ENCODE peak calls at places on chromosomes 16 and 17, in ten cellular contexts. Q is stimulated activated CD4-positive, alpha-beta T cell treated with anti-CD3 and anti-CD28 coated beads, TNF-alpha, amount 100 ng/mL, for 24 hours; C is uterus; M is NCI-H524 treated with DMSO at 0.1 percent for 48 hours; W is fibroblast of mammary gland; X is HFFc6; J is GM23248; Z is Calu3; U is BE2C; I is T-helper 2 cell. R is an unnamed sample.

GRCh38 chr16:50578147-50578546 is 30.0 kb downstream of the NKD1 start:
- DNase-seq in Q (no peak), C (no peak), M (no peak), W (no peak), X (no peak), J (no peak), Z (no peak), U (no peak), I (no peak), R (no peak)

GRCh38 chr17:69575346-69575761 is 160.9 kb downstream of the MAP2K6 start:
- DNase-seq in Q (no peak), C (no peak), M (no peak), W (peak; percentile 38), X (peak; percentile 55), J (peak; percentile 47), Z (no peak), U (no peak), I (no peak), R (peak; percentile 75)

GRCh38 chr16:14300631-14301149 is 229.6 kb downstream of the MRTFB start:
- DNase-seq in Q (peak; percentile 27), C (peak; percentile 63), M (peak; percentile 48), W (peak; percentile 88), X (peak; percentile 89), J (peak; percentile 96), Z (peak; percentile 76), U (peak; percentile 80), I (no peak), R (peak; percentile 77)

GRCh38 chr16:88784074-88784855 is 755 bp downstream of the PIEZO1 start:
- DNase-seq in Q (no peak), C (peak; percentile 80), M (no peak), W (peak; percentile 72), X (peak; percentile 80), J (peak; percentile 93), Z (peak; percentile 84), U (peak; percentile 33), I (no peak), R (peak; percentile 45)

GRCh38 chr16:4767872-4768548 is 1.0 kb upstream of the ZNF500 start:
- DNase-seq in Q (no peak), C (peak; percentile 39), M (no peak), W (peak; percentile 45), X (no peak), J (peak; percentile 69), Z (peak; percentile 52), U (no peak), I (no peak), R (peak; percentile 16)

GRCh38 chr17:57455063-57455914 is 199.0 kb downstream of the MSI2 start:
- DNase-seq in Q (no peak), C (no peak), M (no peak), W (no peak), X (no peak), J (no peak), Z (no peak), U (no peak), I (no peak), R (peak; percentile 60)

GRCh38 chr16:87203060-87203656 is 114.0 kb downstream of the C16orf95 start:
- DNase-seq in Q (peak; percentile 58), C (peak; percentile 25), M (peak; percentile 5), W (peak; percentile 81), X (peak; percentile 68), J (peak; percentile 80), Z (peak; percentile 88), U (peak; percentile 75), I (no peak), R (peak; percentile 91)

GRCh38 chr17:75588546-75589016 is 981 bp downstream of the MYO15B start:
- DNase-seq in Q (no peak), C (peak; percentile 61), M (no peak), W (no peak), X (no peak), J (no peak), Z (no peak), U (no peak), I (no peak), R (no peak)

GRCh38 chr17:40551874-40552768 is 13.2 kb downstream of the CCR7 start:
- DNase-seq in Q (no peak), C (peak; percentile 63), M (no peak), W (peak; percentile 99), X (peak; percentile 97), J (peak; percentile 98), Z (no peak), U (peak; percentile 12), I (no peak), R (peak; percentile 99)

GRCh38 chr16:30649725-30650368 is 913 bp upstream of the PRR14 start:
- DNase-seq in Q (no peak), C (no peak), M (no peak), W (no peak), X (no peak), J (no peak), Z (no peak), U (no peak), I (no peak), R (no peak)

GRCh38 chr16:1981972-1982574 is 804 bp upstream of the NOXO1 start:
- DNase-seq in Q (no peak), C (no peak), M (no peak), W (no peak), X (no peak), J (no peak), Z (peak; percentile 91), U (no peak), I (no peak), R (no peak)

GRCh38 chr16:86510465-86511261 is at the start of gene FOXF1:
- DNase-seq in Q (no peak), C (no peak), M (no peak), W (peak; percentile 59), X (peak; percentile 57), J (peak; percentile 70), Z (no peak), U (no peak), I (no peak), R (no peak)

GRCh38 chr17:74467221-74467951 is 952 bp downstream of the CD300A start:
- DNase-seq in Q (no peak), C (no peak), M (no peak), W (no peak), X (no peak), J (no peak), Z (no peak), U (no peak), I (no peak), R (no peak)

GRCh38 chr17:50863221-50863843 is 2.8 kb downstream of the TOB1 start:
- DNase-seq in Q (peak; percentile 39), C (no peak), M (no peak), W (peak; percentile 61), X (peak; percentile 23), J (peak; percentile 59), Z (peak; percentile 81), U (peak; percentile 69), I (no peak), R (no peak)

GRCh38 chr17:2366747-2367494 is 29.6 kb downstream of the SGSM2 start:
- DNase-seq in Q (no peak), C (peak; percentile 52), M (no peak), W (no peak), X (no peak), J (no peak), Z (no peak), U (peak; percentile 33), I (no peak), R (no peak)

GRCh38 chr17:41666336-41666680 is 22.4 kb upstream of the EIF1 start:
- DNase-seq in Q (peak; percentile 72), C (no peak), M (peak; percentile 14), W (peak; percentile 41), X (no peak), J (peak; percentile 47), Z (peak; percentile 67), U (peak; percentile 63), I (peak; percentile 53), R (peak; percentile 53)

GRCh38 chr17:79979201-79979840 is 56.4 kb downstream of the TBC1D16 start:
- DNase-seq in Q (no peak), C (peak; percentile 13), M (no peak), W (no peak), X (no peak), J (no peak), Z (no peak), U (no peak), I (no peak), R (no peak)

GRCh38 chr17:56939869-56940484 is 20.9 kb downstream of the COIL start:
- DNase-seq in Q (no peak), C (no peak), M (peak; percentile 18), W (peak; percentile 64), X (peak; percentile 48), J (peak; percentile 58), Z (no peak), U (no peak), I (no peak), R (no peak)

GRCh38 chr16:89117239-89117974 is 23.8 kb downstream of the ACSF3 start:
- DNase-seq in Q (no peak), C (no peak), M (no peak), W (no peak), X (no peak), J (no peak), Z (no peak), U (no peak), I (no peak), R (no peak)

GRCh38 chr16:30958164-30959083 is 870 bp downstream of the SETD1A start:
- DNase-seq in Q (no peak), C (peak; percentile 65), M (no peak), W (peak; percentile 42), X (peak; percentile 47), J (peak; percentile 82), Z (peak; percentile 76), U (peak; percentile 70), I (no peak), R (no peak)

GRCh38 chr16:74186589-74186988 is 110.0 kb upstream of the PSMD7 start:
- DNase-seq in Q (no peak), C (no peak), M (peak; percentile 62), W (peak; percentile 83), X (no peak), J (peak; percentile 6), Z (no peak), U (no peak), I (no peak), R (no peak)

GRCh38 chr16:2078096-2078495 is 30.3 kb downstream of the TSC2 start:
- DNase-seq in Q (no peak), C (no peak), M (no peak), W (no peak), X (no peak), J (no peak), Z (no peak), U (no peak), I (no peak), R (no peak)

GRCh38 chr17:4229627-4230026 is 34.2 kb downstream of the ANKFY1 start:
- DNase-seq in Q (no peak), C (peak; percentile 67), M (no peak), W (peak; percentile 94), X (peak; percentile 88), J (peak; percentile 96), Z (no peak), U (no peak), I (no peak), R (peak; percentile 68)

GRCh38 chr17:34840758-34841157 is 120.5 kb downstream of the CCT6B start:
- DNase-seq in Q (no peak), C (no peak), M (no peak), W (no peak), X (no peak), J (no peak), Z (peak; percentile 36), U (no peak), I (no peak), R (no peak)

GRCh38 chr17:34628883-34629282 is 49.5 kb downstream of the TMEM132E start:
- DNase-seq in Q (no peak), C (no peak), M (no peak), W (no peak), X (no peak), J (no peak), Z (no peak), U (no peak), I (no peak), R (no peak)

GRCh38 chr17:1898332-1898731 is 68.5 kb downstream of the RPA1 start:
- DNase-seq in Q (no peak), C (no peak), M (no peak), W (no peak), X (no peak), J (no peak), Z (no peak), U (peak; percentile 48), I (no peak), R (no peak)

GRCh38 chr17:7439462-7440112 is at the start of gene FGF11:
- DNase-seq in Q (no peak), C (no peak), M (no peak), W (no peak), X (no peak), J (peak; percentile 19), Z (no peak), U (no peak), I (no peak), R (no peak)

GRCh38 chr17:2405247-2405926 is 4.5 kb upstream of the MNT start:
- DNase-seq in Q (no peak), C (no peak), M (no peak), W (peak; percentile 97), X (peak; percentile 88), J (peak; percentile 97), Z (no peak), U (no peak), I (no peak), R (peak; percentile 88)

R was measured in brain microvascular endothelial cell.